ENCODE peak calls at places on chromosomes 3 and 15, in four cellular contexts. One of them, this sample, is unnamed.

GRCh38 chr3:36965440-36965839 is 20.6 kb upstream of the TRANK1 start:
- DNase-seq in GOT3: no peak
- DNase-seq in ureter: no peak
- DNase-seq in ELR: no peak
- DNase-seq in this sample: peak; percentile 8

GRCh38 chr3:930866-931265 is 162.0 kb upstream of the CNTN6 start:
- DNase-seq in GOT3: no peak
- DNase-seq in ureter: no peak
- DNase-seq in ELR: no peak
- DNase-seq in this sample: no peak

GRCh38 chr3:130687327-130687726 is 59.3 kb downstream of the PIK3R4 start:
- DNase-seq in GOT3: no peak
- DNase-seq in ureter: no peak
- DNase-seq in ELR: no peak
- DNase-seq in this sample: no peak

GRCh38 chr3:69541823-69542264 is 156.0 kb upstream of the FRMD4B start:
- DNase-seq in GOT3: no peak
- DNase-seq in ureter: no peak
- DNase-seq in ELR: peak; percentile 8
- DNase-seq in this sample: no peak

GRCh38 chr3:67653425-67654098 is 850 bp downstream of the SUCLG2 start:
- DNase-seq in GOT3: no peak
- DNase-seq in ureter: no peak
- DNase-seq in ELR: peak; percentile 47
- DNase-seq in this sample: no peak

GRCh38 chr15:25391971-25392733 is 46.7 kb downstream of the UBE3A start:
- DNase-seq in GOT3: no peak
- DNase-seq in ureter: no peak
- DNase-seq in ELR: peak; percentile 85
- DNase-seq in this sample: peak; percentile 66

GRCh38 chr15:60553163-60553562 is 74.2 kb upstream of the ICE2 start:
- DNase-seq in GOT3: no peak
- DNase-seq in ureter: no peak
- DNase-seq in ELR: no peak
- DNase-seq in this sample: no peak

GRCh38 chr3:44761347-44762169 is at the start of the genes KIAA1143 and KIF15:
- DNase-seq in GOT3: peak; percentile 77
- DNase-seq in ureter: peak; percentile 96
- DNase-seq in ELR: peak; percentile 96
- DNase-seq in this sample: peak; percentile 95

GRCh38 chr15:25796395-25796794 is 66.7 kb downstream of the ATP10A start:
- DNase-seq in GOT3: no peak
- DNase-seq in ureter: no peak
- DNase-seq in ELR: no peak
- DNase-seq in this sample: peak; percentile 22

GRCh38 chr3:115375362-115375761 is 228.3 kb upstream of the ZBTB20 start:
- DNase-seq in GOT3: no peak
- DNase-seq in ureter: no peak
- DNase-seq in ELR: no peak
- DNase-seq in this sample: no peak

GRCh38 chr3:70360985-70361384 is 48.5 kb upstream of the MDFIC2 start:
- DNase-seq in GOT3: no peak
- DNase-seq in ureter: no peak
- DNase-seq in ELR: peak; percentile 37
- DNase-seq in this sample: no peak

GRCh38 chr15:100093211-100094126 is 248.3 kb downstream of the ADAMTS17 start:
- DNase-seq in GOT3: no peak
- DNase-seq in ureter: no peak
- DNase-seq in ELR: peak; percentile 69
- DNase-seq in this sample: no peak

GRCh38 chr15:79161837-79162508 is 71.4 kb upstream of the RASGRF1 start:
- DNase-seq in GOT3: no peak
- DNase-seq in ureter: no peak
- DNase-seq in ELR: no peak
- DNase-seq in this sample: no peak

GRCh38 chr3:170090601-170090981 is 52.8 kb downstream of the GPR160 start:
- DNase-seq in GOT3: no peak
- DNase-seq in ureter: no peak
- DNase-seq in ELR: no peak
- DNase-seq in this sample: no peak

GRCh38 chr15:77144492-77145070 is 73.7 kb upstream of the TSPAN3 start:
- DNase-seq in GOT3: peak; percentile 8
- DNase-seq in ureter: no peak
- DNase-seq in ELR: peak; percentile 85
- DNase-seq in this sample: peak; percentile 50

GRCh38 chr3:142534543-142534942 is 44.0 kb downstream of the ATR start:
- DNase-seq in GOT3: no peak
- DNase-seq in ureter: no peak
- DNase-seq in ELR: no peak
- DNase-seq in this sample: no peak

GRCh38 chr3:70120360-70120966 is 120.9 kb downstream of the SAMMSON start:
- DNase-seq in GOT3: no peak
- DNase-seq in ureter: peak; percentile 48
- DNase-seq in ELR: peak; percentile 62
- DNase-seq in this sample: peak; percentile 51

GRCh38 chr3:14324224-14324944 is 78.0 kb upstream of the SLC6A6 start:
- DNase-seq in GOT3: no peak
- DNase-seq in ureter: no peak
- DNase-seq in ELR: peak; percentile 55
- DNase-seq in this sample: peak; percentile 79

GRCh38 chr3:74531491-74531890 is 83.0 kb downstream of the CNTN3 start:
- DNase-seq in GOT3: no peak
- DNase-seq in ureter: no peak
- DNase-seq in ELR: peak; percentile 1
- DNase-seq in this sample: no peak

GRCh38 chr15:99250494-99251435 is 516 bp upstream of the LRRC28 start:
- DNase-seq in GOT3: peak; percentile 92
- DNase-seq in ureter: peak; percentile 99
- DNase-seq in ELR: peak; percentile 99
- DNase-seq in this sample: peak; percentile 93

GRCh38 chr15:74368121-74368520 is 675 bp upstream of the CYP11A1 start:
- DNase-seq in GOT3: no peak
- DNase-seq in ureter: no peak
- DNase-seq in ELR: no peak
- DNase-seq in this sample: no peak

GRCh38 chr15:42736178-42736792 is 643 bp downstream of the CDAN1 start:
- DNase-seq in GOT3: no peak
- DNase-seq in ureter: no peak
- DNase-seq in ELR: peak; percentile 33
- DNase-seq in this sample: peak; percentile 87

GRCh38 chr15:67834593-67835348 is 5.1 kb downstream of the RNU6-1 start:
- DNase-seq in GOT3: no peak
- DNase-seq in ureter: no peak
- DNase-seq in ELR: no peak
- DNase-seq in this sample: peak; percentile 79

GRCh38 chr3:123476967-123477750 is 28.3 kb upstream of the ADCY5 start:
- DNase-seq in GOT3: no peak
- DNase-seq in ureter: no peak
- DNase-seq in ELR: no peak
- DNase-seq in this sample: no peak

GRCh38 chr15:34796847-34797246 is 1.5 kb upstream of the ACTC1 start:
- DNase-seq in GOT3: no peak
- DNase-seq in ureter: no peak
- DNase-seq in ELR: no peak
- DNase-seq in this sample: peak; percentile 51

GRCh38 chr15:68816795-68817303 is 3.8 kb downstream of the ANP32A start:
- DNase-seq in GOT3: no peak
- DNase-seq in ureter: peak; percentile 59
- DNase-seq in ELR: peak; percentile 19
- DNase-seq in this sample: peak; percentile 65

GRCh38 chr15:43516185-43516584 is 1.2 kb upstream of the MAP1A start:
- DNase-seq in GOT3: no peak
- DNase-seq in ureter: peak; percentile 64
- DNase-seq in ELR: no peak
- DNase-seq in this sample: peak; percentile 62

GRCh38 chr3:48039487-48040190 is 23.4 kb upstream of the MAP4 start:
- DNase-seq in GOT3: no peak
- DNase-seq in ureter: no peak
- DNase-seq in ELR: peak; percentile 88
- DNase-seq in this sample: peak; percentile 54

GRCh38 chr3:30679045-30679444 is 72.6 kb downstream of the TGFBR2 start:
- DNase-seq in GOT3: no peak
- DNase-seq in ureter: no peak
- DNase-seq in ELR: no peak
- DNase-seq in this sample: no peak